ENCODE peak calls at places on chromosomes 16 and 17, in four cellular contexts. Y, G, Q and A are unnamed samples.
A peak's percentile ranks its signal among the peaks of the same experiment; 100 is the strongest.

GRCh38 chr16:56488035-56488434 is 31.8 kb downstream of the BBS2 start:
- DNase-seq in Y (no peak), G (no peak), Q (no peak), A (no peak)

GRCh38 chr17:45782889-45783592 is 1.1 kb upstream of the CRHR1 start:
- DNase-seq in Y (no peak), G (no peak), Q (no peak), A (no peak)

GRCh38 chr16:31452631-31453106 is 6.6 kb upstream of the ARMC5 start:
- DNase-seq in Y (no peak), G (peak; percentile 94), Q (peak; percentile 80), A (peak; percentile 58)

GRCh38 chr16:3305109-3306068 is at the start of the genes TIGD7 and ZNF75A:
- DNase-seq in Y (peak; percentile 83), G (peak; percentile 88), Q (peak; percentile 90), A (peak; percentile 93)

GRCh38 chr16:83015871-83016270 is 389.1 kb downstream of the CDH13 start:
- DNase-seq in Y (no peak), G (no peak), Q (no peak), A (no peak)

GRCh38 chr17:49841548-49841947 is 6.3 kb downstream of the TAC4 start:
- DNase-seq in Y (no peak), G (no peak), Q (no peak), A (peak; percentile 20)

GRCh38 chr16:10752843-10753523 is 9.3 kb downstream of the NUBP1 start:
- DNase-seq in Y (peak; percentile 31), G (no peak), Q (peak; percentile 54), A (no peak)

GRCh38 chr17:76260669-76261068 is 4.5 kb upstream of the UBALD2 start:
- DNase-seq in Y (no peak), G (no peak), Q (no peak), A (no peak)

GRCh38 chr17:35170968-35171771 is 23.0 kb downstream of the SLC35G3 start:
- DNase-seq in Y (no peak), G (peak; percentile 15), Q (no peak), A (no peak)

GRCh38 chr16:16148755-16149154 is 74.5 kb downstream of the ABCC6 start:
- DNase-seq in Y (no peak), G (no peak), Q (no peak), A (no peak)

GRCh38 chr16:72429566-72430160 is 257.7 kb upstream of the PMFBP1 start:
- DNase-seq in Y (no peak), G (no peak), Q (no peak), A (no peak)

GRCh38 chr17:69454051-69454450 is 39.6 kb downstream of the MAP2K6 start:
- DNase-seq in Y (no peak), G (no peak), Q (no peak), A (no peak)

GRCh38 chr17:62822080-62822904 is 14.2 kb upstream of the MARCHF10 start:
- DNase-seq in Y (peak; percentile 51), G (no peak), Q (no peak), A (no peak)

GRCh38 chr17:19386276-19386863 is 620 bp downstream of the MFAP4 start:
- DNase-seq in Y (peak; percentile 51), G (peak; percentile 92), Q (peak; percentile 86), A (peak; percentile 94)

GRCh38 chr17:29740017-29740416 is 117.3 kb upstream of the CORO6 start:
- DNase-seq in Y (no peak), G (no peak), Q (no peak), A (no peak)

GRCh38 chr17:17412331-17412730 is 64.5 kb upstream of the MED9 start:
- DNase-seq in Y (no peak), G (peak; percentile 82), Q (no peak), A (peak; percentile 36)

GRCh38 chr16:79409970-79410369 is 190.6 kb downstream of the MAF start:
- DNase-seq in Y (no peak), G (no peak), Q (no peak), A (no peak)

GRCh38 chr17:29010129-29010528 is 4.3 kb upstream of the SEZ6 start:
- DNase-seq in Y (no peak), G (no peak), Q (no peak), A (no peak)

GRCh38 chr17:71023631-71024030 is 854.3 kb downstream of the KCNJ2 start:
- DNase-seq in Y (no peak), G (no peak), Q (no peak), A (no peak)

GRCh38 chr17:4533522-4534502 is 21.4 kb downstream of the MYBBP1A start:
- DNase-seq in Y (peak; percentile 76), G (no peak), Q (no peak), A (no peak)

GRCh38 chr16:67667817-67668494 is 1.3 kb downstream of the C16orf86 start:
- DNase-seq in Y (peak; percentile 88), G (peak; percentile 89), Q (peak; percentile 94), A (peak; percentile 95)

GRCh38 chr16:56923481-56923880 is 8.5 kb upstream of the HERPUD1 start:
- DNase-seq in Y (no peak), G (no peak), Q (no peak), A (peak; percentile 15)

GRCh38 chr16:77307764-77308561 is 108.8 kb downstream of the SYCE1L start:
- DNase-seq in Y (no peak), G (peak; percentile 50), Q (no peak), A (no peak)

GRCh38 chr16:53372942-53373871 is 61.1 kb upstream of the RBL2 start:
- DNase-seq in Y (peak; percentile 85), G (no peak), Q (no peak), A (no peak)

GRCh38 chr16:62041401-62041800 is 5.2 kb upstream of the CDH8 start:
- DNase-seq in Y (no peak), G (no peak), Q (peak; percentile 16), A (no peak)

GRCh38 chr17:4545217-4545951 is 9.8 kb downstream of the MYBBP1A start:
- DNase-seq in Y (no peak), G (no peak), Q (no peak), A (peak; percentile 59)

GRCh38 chr16:57769541-57770145 is 32.6 kb downstream of the KIFC3 start:
- DNase-seq in Y (no peak), G (no peak), Q (no peak), A (no peak)

GRCh38 chr17:1934901-1935300 is 90.2 kb downstream of the RTN4RL1 start:
- DNase-seq in Y (no peak), G (no peak), Q (no peak), A (no peak)

GRCh38 chr16:1812732-1813163 is 13.9 kb downstream of the HAGH start:
- DNase-seq in Y (peak; percentile 89), G (peak; percentile 85), Q (peak; percentile 48), A (peak; percentile 78)

DNA sequence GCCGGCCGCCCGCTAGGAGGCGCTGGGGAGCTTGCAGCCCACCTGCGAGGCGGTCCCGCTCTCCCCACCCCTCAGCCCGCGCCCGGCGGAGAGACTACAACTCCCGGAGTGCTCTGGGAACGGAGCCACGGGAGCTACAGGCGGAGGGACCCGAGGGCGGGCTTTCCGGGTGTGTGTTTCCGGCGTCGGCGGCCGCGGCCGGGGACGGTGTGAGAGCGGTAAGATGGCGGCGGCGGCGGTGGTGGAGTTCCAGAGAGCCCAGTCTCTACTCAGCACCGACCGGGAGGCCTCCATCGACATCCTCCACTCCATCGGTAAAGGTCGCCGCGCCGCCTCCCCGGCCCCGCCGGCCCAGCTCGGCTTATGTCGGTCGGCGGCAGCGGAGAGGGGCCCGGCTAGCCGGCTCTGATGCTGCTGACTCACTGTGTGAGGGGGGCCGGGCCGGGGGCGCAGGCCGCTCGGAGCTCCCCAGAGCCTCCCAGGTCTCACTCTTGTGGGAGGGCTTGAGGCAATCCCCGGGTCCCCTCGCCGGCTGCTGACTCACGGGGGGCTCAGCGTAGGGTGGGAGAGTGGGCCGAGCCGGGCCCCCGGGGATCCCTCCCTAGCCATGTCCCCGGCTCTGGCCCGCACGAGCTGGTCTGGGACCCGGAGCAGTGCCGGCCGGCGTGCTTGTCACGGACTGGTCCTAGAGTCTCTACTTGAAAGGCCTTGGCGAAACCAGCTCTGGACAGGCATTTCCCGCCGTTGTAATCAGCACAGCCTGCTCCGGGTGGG is at the start of gene PSMD11:
- DNase-seq in Y (peak; percentile 99), G (peak; percentile 95), Q (peak; percentile 98), A (peak; percentile 99)
- TF ChIP-seq POLR2A in Y (no peak), G (peak; percentile 56), Q (peak; percentile 51), A (peak; percentile 39)

DNA sequence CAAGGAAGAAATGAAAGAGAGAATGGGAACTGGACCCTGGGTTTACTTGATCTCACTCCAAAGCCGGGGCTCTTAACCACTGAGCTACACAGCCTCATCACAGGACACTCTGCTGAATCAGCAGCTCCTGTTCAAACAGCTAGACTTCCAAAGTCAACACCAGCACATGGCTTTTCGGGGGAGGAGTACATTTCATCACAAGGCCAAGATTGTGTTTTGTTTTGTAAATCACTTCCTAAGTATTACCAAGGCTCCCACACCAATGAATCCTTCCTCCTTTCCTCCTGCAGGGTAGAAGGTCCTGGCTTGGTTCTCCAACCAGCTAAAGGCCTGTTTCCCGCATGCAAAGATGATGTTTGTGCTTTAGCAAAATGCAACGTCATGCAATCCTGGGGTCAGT is 152.6 kb downstream of the XYLT1 start:
- DNase-seq in Y (no peak), G (peak; percentile 47), Q (peak; percentile 55), A (no peak)
- H3K4me1 ChIP-seq in Y (peaks cover 12% of the 10 kb centered on the region), G (peaks cover 1% of the 10 kb centered on the region), Q (peaks cover 40% of the 10 kb centered on the region), A (peaks cover 77% of the 10 kb centered on the region)

GRCh38 chr16:71387045-71387871 is 28.7 kb downstream of the CALB2 start:
- DNase-seq in Y (no peak), G (no peak), Q (no peak), A (no peak)

GRCh38 chr16:71383054-71383773 is 24.7 kb downstream of the CALB2 start:
- DNase-seq in Y (no peak), G (peak; percentile 5), Q (no peak), A (no peak)

GRCh38 chr16:71389330-71389729 is 30.8 kb downstream of the CALB2 start:
- DNase-seq in Y (no peak), G (no peak), Q (no peak), A (no peak)

GRCh38 chr16:71380831-71381230 is 22.3 kb downstream of the CALB2 start:
- DNase-seq in Y (no peak), G (no peak), Q (no peak), A (no peak)

GRCh38 chr16:71384073-71384724 is 25.7 kb downstream of the CALB2 start:
- DNase-seq in Y (no peak), G (no peak), Q (no peak), A (no peak)
- H3K4me3 ChIP-seq in Y (no peak overlapping the region), G (no peak overlapping the region), Q (no peak overlapping the region), A (no peak overlapping the region)

DNA sequence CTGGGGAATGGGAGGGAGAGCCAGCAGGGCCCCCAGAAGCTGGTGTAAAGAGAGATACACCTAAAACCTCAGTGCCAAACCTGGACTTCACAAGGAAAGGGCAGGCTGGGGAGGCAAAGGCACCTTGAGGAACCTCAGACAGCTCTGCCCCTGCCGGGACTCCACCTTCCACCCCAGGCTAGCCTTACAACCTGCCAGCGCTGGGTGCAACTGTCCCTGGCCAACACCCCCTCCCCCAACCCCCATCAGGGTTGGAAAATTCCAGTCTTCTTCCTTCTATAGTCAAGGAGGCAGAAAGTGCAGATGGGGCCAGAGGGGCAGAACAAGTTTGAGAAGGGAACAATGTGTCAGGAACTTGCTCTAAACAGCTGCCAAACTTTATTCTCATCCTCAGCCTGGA is 2.2 kb downstream of the YBX2 start:
- DNase-seq in Y (no peak), G (no peak), Q (no peak), A (no peak)
- TF ChIP-seq POLR2A in Y (no peak), G (no peak), Q (no peak), A (no peak)

GRCh38 chr16:87201052-87201451 is 116.1 kb downstream of the C16orf95 start:
- DNase-seq in Y (no peak), G (peak; percentile 99), Q (peak; percentile 63), A (peak; percentile 89)

GRCh38 chr16:87199379-87199778 is 117.8 kb downstream of the C16orf95 start:
- DNase-seq in Y (no peak), G (no peak), Q (no peak), A (no peak)

GRCh38 chr16:87198881-87199280 is 118.3 kb downstream of the C16orf95 start:
- DNase-seq in Y (no peak), G (no peak), Q (no peak), A (no peak)

GRCh38 chr16:87200637-87201036 is 116.6 kb downstream of the C16orf95 start:
- DNase-seq in Y (no peak), G (no peak), Q (no peak), A (no peak)

GRCh38 chr16:87199901-87200300 is 117.3 kb downstream of the C16orf95 start:
- DNase-seq in Y (no peak), G (no peak), Q (no peak), A (no peak)
- H3K4me1 ChIP-seq in Y (no peaks in the 10 kb centered on the region), G (peaks cover 20% of the 10 kb centered on the region), Q (peaks cover 5% of the 10 kb centered on the region), A (no peaks in the 10 kb centered on the region)